ENCODE peak calls at places on chromosomes 13 and 19, in four cellular contexts. One of them, this sample, is unnamed.

GRCh38 chr13:76462003-76462402 is 424.2 kb downstream of the KCTD12 start:
- DNase-seq in GM20000: no peak
- DNase-seq in dorsolateral prefrontal cortex: no peak
- DNase-seq in WERI-Rb-1: no peak
- DNase-seq in this sample: no peak

GRCh38 chr13:79519252-79519651 is 38.3 kb downstream of the NDFIP2 start:
- DNase-seq in WERI-Rb-1: no peak
- DNase-seq in dorsolateral prefrontal cortex: no peak
- DNase-seq in GM20000: no peak
- DNase-seq in this sample: no peak

GRCh38 chr19:27776020-27776419 is 1436.9 kb downstream of the UQCRFS1 start:
- DNase-seq in GM20000: no peak
- DNase-seq in WERI-Rb-1: peak
- DNase-seq in dorsolateral prefrontal cortex: no peak
- DNase-seq in this sample: no peak

GRCh38 chr19:17656970-17657369 is 31.2 kb downstream of the UNC13A start:
- DNase-seq in GM20000: no peak
- DNase-seq in WERI-Rb-1: no peak
- DNase-seq in dorsolateral prefrontal cortex: no peak
- DNase-seq in this sample: no peak

GRCh38 chr13:34340534-34340933 is 522.6 kb downstream of the RFC3 start:
- DNase-seq in dorsolateral prefrontal cortex: no peak
- DNase-seq in WERI-Rb-1: no peak
- DNase-seq in GM20000: no peak
- DNase-seq in this sample: no peak

GRCh38 chr19:747432-748273 is 3.3 kb upstream of the MISP start:
- DNase-seq in GM20000: no peak
- DNase-seq in dorsolateral prefrontal cortex: no peak
- DNase-seq in WERI-Rb-1: no peak
- DNase-seq in this sample: no peak

GRCh38 chr13:39321578-39321977 is 281.4 kb downstream of the LHFPL6 start:
- DNase-seq in dorsolateral prefrontal cortex: no peak
- DNase-seq in WERI-Rb-1: no peak
- DNase-seq in GM20000: no peak
- DNase-seq in this sample: no peak

GRCh38 chr13:51995677-51996551 is 15.3 kb downstream of the ATP7B start:
- DNase-seq in GM20000: no peak
- DNase-seq in WERI-Rb-1: peak
- DNase-seq in dorsolateral prefrontal cortex: no peak
- DNase-seq in this sample: no peak

GRCh38 chr19:33303791-33304759 is 1.7 kb upstream of the CEBPA start:
- DNase-seq in GM20000: peak
- DNase-seq in dorsolateral prefrontal cortex: no peak
- DNase-seq in WERI-Rb-1: no peak
- DNase-seq in this sample: no peak

GRCh38 chr13:97018029-97018819 is 23.9 kb upstream of the OXGR1 start:
- DNase-seq in GM20000: peak
- DNase-seq in WERI-Rb-1: peak
- DNase-seq in dorsolateral prefrontal cortex: no peak
- DNase-seq in this sample: no peak

GRCh38 chr19:35899547-35900214 is 659 bp downstream of the NFKBID start:
- DNase-seq in GM20000: peak
- DNase-seq in dorsolateral prefrontal cortex: peak
- DNase-seq in WERI-Rb-1: peak
- DNase-seq in this sample: peak

GRCh38 chr19:29540128-29540527 is 14.3 kb downstream of the VSTM2B start:
- DNase-seq in dorsolateral prefrontal cortex: peak
- DNase-seq in WERI-Rb-1: no peak
- DNase-seq in GM20000: no peak
- DNase-seq in this sample: no peak

GRCh38 chr13:47901451-47901850 is 99.6 kb downstream of the SUCLA2 start:
- DNase-seq in GM20000: no peak
- DNase-seq in dorsolateral prefrontal cortex: no peak
- DNase-seq in WERI-Rb-1: no peak
- DNase-seq in this sample: no peak

GRCh38 chr13:63737418-63737817 is 2321.8 kb upstream of the PCDH20 start:
- DNase-seq in dorsolateral prefrontal cortex: no peak
- DNase-seq in GM20000: no peak
- DNase-seq in WERI-Rb-1: no peak
- DNase-seq in this sample: no peak

GRCh38 chr13:81577601-81578000 is 1236.7 kb upstream of the SPRY2 start:
- DNase-seq in GM20000: no peak
- DNase-seq in dorsolateral prefrontal cortex: no peak
- DNase-seq in WERI-Rb-1: no peak
- DNase-seq in this sample: no peak

GRCh38 chr13:77836423-77836822 is 82.2 kb downstream of the EDNRB start:
- DNase-seq in WERI-Rb-1: no peak
- DNase-seq in dorsolateral prefrontal cortex: no peak
- DNase-seq in GM20000: no peak
- DNase-seq in this sample: no peak

GRCh38 chr13:20217168-20217567 is 15.0 kb downstream of the GJB6 start:
- DNase-seq in dorsolateral prefrontal cortex: no peak
- DNase-seq in WERI-Rb-1: no peak
- DNase-seq in GM20000: no peak
- DNase-seq in this sample: no peak

GRCh38 chr19:4051175-4052101 is 15.3 kb downstream of the ZBTB7A start:
- DNase-seq in WERI-Rb-1: no peak
- DNase-seq in GM20000: no peak
- DNase-seq in dorsolateral prefrontal cortex: no peak
- DNase-seq in this sample: no peak

GRCh38 chr13:110561335-110562033 is at the start of gene RAB20:
- DNase-seq in GM20000: peak
- DNase-seq in WERI-Rb-1: peak
- DNase-seq in dorsolateral prefrontal cortex: peak
- DNase-seq in this sample: peak

GRCh38 chr13:24097064-24097463 is 63.5 kb upstream of the SPATA13 start:
- DNase-seq in dorsolateral prefrontal cortex: no peak
- DNase-seq in WERI-Rb-1: peak
- DNase-seq in GM20000: no peak
- DNase-seq in this sample: no peak

GRCh38 chr19:15251749-15252397 is 19.6 kb upstream of the EPHX3 start:
- DNase-seq in dorsolateral prefrontal cortex: no peak
- DNase-seq in GM20000: no peak
- DNase-seq in WERI-Rb-1: peak
- DNase-seq in this sample: no peak

GRCh38 chr19:40425450-40426287 is at the start of gene SERTAD1:
- DNase-seq in GM20000: peak
- DNase-seq in WERI-Rb-1: peak
- DNase-seq in dorsolateral prefrontal cortex: peak
- DNase-seq in this sample: peak
- TF ChIP-seq CTCF in GM20000: peak
- TF ChIP-seq CTCF in WERI-Rb-1: peak
- TF ChIP-seq CTCF in dorsolateral prefrontal cortex: peak
- TF ChIP-seq CTCF in this sample: no peak

GRCh38 chr13:86974995-86975328 is 696.2 kb upstream of the SLITRK5 start:
- DNase-seq in GM20000: no peak
- DNase-seq in dorsolateral prefrontal cortex: no peak
- DNase-seq in WERI-Rb-1: peak
- DNase-seq in this sample: no peak
- TF ChIP-seq CTCF in GM20000: no peak
- TF ChIP-seq CTCF in dorsolateral prefrontal cortex: no peak
- TF ChIP-seq CTCF in WERI-Rb-1: peak
- TF ChIP-seq CTCF in this sample: no peak

GRCh38 chr19:50703915-50704548 is 15.6 kb downstream of the SHANK1 start:
- DNase-seq in dorsolateral prefrontal cortex: no peak
- DNase-seq in GM20000: no peak
- DNase-seq in WERI-Rb-1: peak
- DNase-seq in this sample: no peak
- TF ChIP-seq CTCF in dorsolateral prefrontal cortex: no peak
- TF ChIP-seq CTCF in GM20000: no peak
- TF ChIP-seq CTCF in WERI-Rb-1: peak
- TF ChIP-seq CTCF in this sample: no peak

GRCh38 chr19:49363265-49364082 is at the start of gene DKKL1:
- DNase-seq in GM20000: peak
- DNase-seq in dorsolateral prefrontal cortex: no peak
- DNase-seq in WERI-Rb-1: peak
- DNase-seq in this sample: peak

GRCh38 chr19:49362926-49363264 is 679 bp upstream of the TEAD2 start:
- DNase-seq in dorsolateral prefrontal cortex: no peak
- DNase-seq in WERI-Rb-1: no peak
- DNase-seq in GM20000: peak
- DNase-seq in this sample: no peak

GRCh38 chr19:49362048-49362925 is at the start of gene TEAD2:
- DNase-seq in dorsolateral prefrontal cortex: no peak
- DNase-seq in GM20000: peak
- DNase-seq in WERI-Rb-1: peak
- DNase-seq in this sample: peak

GRCh38 chr19:49366110-49366509 is 2.4 kb downstream of the DKKL1 start:
- DNase-seq in dorsolateral prefrontal cortex: no peak
- DNase-seq in WERI-Rb-1: no peak
- DNase-seq in GM20000: no peak
- DNase-seq in this sample: no peak

DNA sequence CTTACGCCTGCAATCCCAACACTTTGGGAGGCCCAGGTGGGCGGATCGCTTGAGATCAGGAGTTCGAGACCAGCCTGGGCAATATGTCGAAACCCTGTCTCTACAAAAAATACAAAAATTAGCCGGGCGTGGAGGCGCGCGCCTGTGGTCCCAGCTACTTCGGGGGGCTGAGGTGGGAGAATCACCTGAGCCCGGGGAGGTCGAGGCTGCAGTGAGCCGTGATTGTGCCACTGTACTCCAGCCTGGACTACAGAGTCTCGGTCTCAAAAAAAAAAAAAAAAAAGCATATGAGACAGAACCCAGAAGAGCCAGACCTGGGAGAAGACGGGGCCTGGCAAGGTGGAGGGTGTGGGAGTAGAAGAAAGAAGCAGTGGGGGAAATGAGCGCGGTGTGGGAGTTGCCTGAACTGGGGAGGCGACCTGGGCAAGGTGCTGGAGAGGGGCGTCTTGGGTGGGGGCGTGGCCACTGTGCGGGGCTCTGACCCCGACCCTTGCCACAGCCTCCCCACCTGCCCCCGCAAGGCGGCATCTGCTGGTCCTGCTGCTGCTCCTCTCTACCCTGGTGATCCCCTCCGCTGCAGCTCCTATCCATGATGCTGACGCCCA is 508 bp downstream of the DKKL1 start:
- DNase-seq in dorsolateral prefrontal cortex: no peak
- DNase-seq in WERI-Rb-1: no peak
- DNase-seq in GM20000: no peak
- DNase-seq in this sample: no peak
- TF ChIP-seq CTCF in dorsolateral prefrontal cortex: no peak
- TF ChIP-seq CTCF in WERI-Rb-1: no peak
- TF ChIP-seq CTCF in GM20000: no peak
- TF ChIP-seq CTCF in this sample: no peak

GRCh38 chr13:95556981-95557380 is 4.5 kb downstream of the CLDN10 start:
- DNase-seq in dorsolateral prefrontal cortex: no peak
- DNase-seq in GM20000: no peak
- DNase-seq in WERI-Rb-1: no peak
- DNase-seq in this sample: no peak

GRCh38 chr13:95553614-95554385 is 1.3 kb downstream of the CLDN10 start:
- DNase-seq in WERI-Rb-1: no peak
- DNase-seq in dorsolateral prefrontal cortex: no peak
- DNase-seq in GM20000: peak
- DNase-seq in this sample: no peak

GRCh38 chr13:95553271-95553588 is 710 bp downstream of the CLDN10 start:
- DNase-seq in WERI-Rb-1: no peak
- DNase-seq in GM20000: no peak
- DNase-seq in dorsolateral prefrontal cortex: no peak
- DNase-seq in this sample: no peak

GRCh38 chr13:95552208-95552538 is 347 bp upstream of the CLDN10 start:
- DNase-seq in GM20000: no peak
- DNase-seq in dorsolateral prefrontal cortex: no peak
- DNase-seq in WERI-Rb-1: no peak
- DNase-seq in this sample: no peak

GRCh38 chr13:95552539-95553270 is at the start of gene CLDN10:
- DNase-seq in dorsolateral prefrontal cortex: no peak
- DNase-seq in WERI-Rb-1: no peak
- DNase-seq in GM20000: peak
- DNase-seq in this sample: no peak
- TF ChIP-seq CTCF in dorsolateral prefrontal cortex: no peak
- TF ChIP-seq CTCF in WERI-Rb-1: no peak
- TF ChIP-seq CTCF in GM20000: no peak
- TF ChIP-seq CTCF in this sample: no peak

GRCh38 chr19:9834726-9835506 is at the start of gene PIN1:
- DNase-seq in dorsolateral prefrontal cortex: peak
- DNase-seq in GM20000: peak
- DNase-seq in WERI-Rb-1: peak
- DNase-seq in this sample: peak

GRCh38 chr19:9834302-9834725 is 804 bp upstream of the PIN1 start:
- DNase-seq in GM20000: no peak
- DNase-seq in WERI-Rb-1: no peak
- DNase-seq in dorsolateral prefrontal cortex: no peak
- DNase-seq in this sample: no peak

GRCh38 chr19:9835507-9835949 is 410 bp downstream of the PIN1 start:
- DNase-seq in dorsolateral prefrontal cortex: no peak
- DNase-seq in WERI-Rb-1: no peak
- DNase-seq in GM20000: no peak
- DNase-seq in this sample: no peak

GRCh38 chr19:9838324-9838723 is 3.2 kb downstream of the PIN1 start:
- DNase-seq in WERI-Rb-1: no peak
- DNase-seq in dorsolateral prefrontal cortex: no peak
- DNase-seq in GM20000: no peak
- DNase-seq in this sample: no peak

GRCh38 chr19:9836021-9836420 is 903 bp downstream of the PIN1 start:
- DNase-seq in WERI-Rb-1: no peak
- DNase-seq in GM20000: no peak
- DNase-seq in dorsolateral prefrontal cortex: no peak
- DNase-seq in this sample: no peak
- TF ChIP-seq CTCF in WERI-Rb-1: no peak
- TF ChIP-seq CTCF in GM20000: no peak
- TF ChIP-seq CTCF in dorsolateral prefrontal cortex: no peak
- TF ChIP-seq CTCF in this sample: no peak

This sample was measured in activated B cell treated with CpG ODN at 0.5 μM for 24 hours.